ENCODE peak calls at places on chromosomes 13 and 19, in eight cellular contexts. Z, B, K, W, A, N, C and M are unnamed samples.

GRCh38 chr19:18713550-18714117 is 30.2 kb downstream of the CRTC1 start:
- DNase-seq in Z (no peak), B (no peak), A (no peak), K (no peak), C (no peak), W (no peak), N (no peak), M (no peak)

GRCh38 chr13:100652510-100652909 is 22.1 kb downstream of the TMTC4 start:
- DNase-seq in W (no peak), K (no peak), A (no peak), C (no peak), N (no peak), Z (no peak), B (no peak), M (no peak)

GRCh38 chr13:41930154-41930553 is 30.8 kb downstream of the VWA8 start:
- DNase-seq in B (no peak), K (no peak), C (no peak), W (no peak), N (no peak), A (no peak), Z (no peak), M (no peak)

GRCh38 chr13:31518666-31519065 is 220.7 kb upstream of the RXFP2 start:
- DNase-seq in K (peak), Z (no peak), C (no peak), N (no peak), B (no peak), W (no peak), A (no peak), M (peak)

GRCh38 chr19:3655402-3656072 is 28.9 kb upstream of the CACTIN start:
- DNase-seq in B (peak), A (no peak), W (no peak), Z (peak), N (peak), C (peak), K (peak), M (peak)

GRCh38 chr13:87754097-87754496 is 82.9 kb downstream of the SLITRK5 start:
- DNase-seq in N (no peak), W (no peak), C (peak), A (no peak), Z (no peak), K (no peak), B (no peak), M (no peak)

GRCh38 chr13:44373601-44374347 is at the start of gene SERP2:
- DNase-seq in K (no peak), B (peak), A (peak), Z (no peak), W (no peak), C (peak), N (no peak), M (no peak)

GRCh38 chr19:23887642-23888041 is 27.0 kb upstream of the ZNF726 start:
- DNase-seq in B (no peak), K (no peak), W (no peak), N (no peak), A (no peak), Z (peak), C (no peak), M (no peak)

GRCh38 chr13:51033431-51034185 is 77.5 kb downstream of the C13orf42 start:
- DNase-seq in K (no peak), W (no peak), B (no peak), C (no peak), N (no peak), Z (no peak), A (no peak), M (no peak)

GRCh38 chr19:532578-533484 is 1.3 kb downstream of the CDC34 start:
- DNase-seq in B (peak), Z (peak), W (no peak), N (peak), C (peak), A (peak), K (peak), M (peak)

GRCh38 chr13:113938716-113939115 is 35.2 kb downstream of the C13orf46 start:
- DNase-seq in W (no peak), A (no peak), B (no peak), C (peak), N (no peak), K (no peak), Z (peak), M (no peak)

GRCh38 chr19:52991021-52991420 is 22.7 kb upstream of the ERVV-1 start:
- DNase-seq in Z (peak), W (no peak), K (no peak), C (no peak), B (no peak), A (no peak), N (peak), M (no peak)

GRCh38 chr13:106534844-106535551 is 464 bp downstream of the EFNB2 start:
- DNase-seq in Z (peak), A (no peak), N (peak), W (no peak), B (no peak), C (no peak), K (peak), M (no peak)

GRCh38 chr19:19488875-19489690 is 26.3 kb downstream of the TSSK6 start:
- DNase-seq in Z (peak), A (peak), C (peak), K (peak), W (peak), N (peak), B (peak), M (peak)

GRCh38 chr19:48474084-48474592 is 5.0 kb downstream of the CYTH2 start:
- DNase-seq in C (no peak), A (no peak), K (no peak), N (no peak), B (no peak), Z (no peak), W (no peak), M (no peak)

GRCh38 chr19:41265376-41266153 is 1.4 kb downstream of the HNRNPUL1 start:
- DNase-seq in N (peak), W (no peak), K (peak), C (peak), Z (peak), B (no peak), A (no peak), M (no peak)

GRCh38 chr13:112735791-112736190 is 46.0 kb downstream of the ATP11A start:
- DNase-seq in K (no peak), C (no peak), Z (no peak), A (peak), W (no peak), B (no peak), N (no peak), M (no peak)

GRCh38 chr13:38421590-38422560 is 72.2 kb downstream of the UFM1 start:
- DNase-seq in A (no peak), B (no peak), K (peak), W (no peak), Z (peak), C (no peak), N (no peak), M (no peak)

GRCh38 chr19:44072543-44073401 is 813 bp downstream of the ZNF284 start:
- DNase-seq in C (peak), N (peak), A (no peak), B (no peak), W (no peak), K (no peak), Z (peak), M (no peak)

GRCh38 chr19:58277197-58277596 is 1.6 kb upstream of the ZNF8 start:
- DNase-seq in C (peak), A (no peak), W (no peak), Z (no peak), K (no peak), N (no peak), B (no peak), M (no peak)

GRCh38 chr13:44759222-44759721 is 183.1 kb upstream of the TSC22D1 start:
- DNase-seq in C (no peak), N (peak), A (no peak), B (no peak), Z (no peak), K (no peak), W (no peak), M (no peak)

GRCh38 chr19:50949792-50950320 is 3.0 kb downstream of the KLK5 start:
- DNase-seq in W (no peak), A (peak), K (no peak), N (no peak), C (no peak), B (no peak), Z (no peak), M (no peak)

GRCh38 chr19:49830766-49831165 is 12.7 kb downstream of the MED25 start:
- DNase-seq in N (no peak), Z (no peak), K (no peak), C (no peak), B (no peak), W (no peak), A (no peak), M (no peak)

GRCh38 chr19:47421244-47421786 is 2.0 kb upstream of the MEIS3 start:
- DNase-seq in W (no peak), K (no peak), N (no peak), Z (no peak), A (no peak), B (no peak), C (no peak), M (no peak)

GRCh38 chr13:51034906-51035305 is 76.2 kb downstream of the C13orf42 start:
- DNase-seq in W (no peak), A (no peak), B (no peak), K (no peak), C (no peak), N (no peak), Z (no peak), M (no peak)

GRCh38 chr13:106052200-106052767 is 483.2 kb downstream of the EFNB2 start:
- DNase-seq in Z (peak), A (no peak), B (no peak), N (no peak), K (no peak), C (peak), W (no peak), M (no peak)

GRCh38 chr19:6739884-6740588 is 556 bp downstream of the TRIP10 start:
- DNase-seq in Z (no peak), A (peak), C (peak), B (no peak), W (no peak), N (peak), K (no peak), M (no peak)

GRCh38 chr13:50909605-50910482 is at the start of gene RNASEH2B:
- DNase-seq in K (peak), W (peak), B (peak), N (peak), C (peak), A (peak), Z (peak), M (no peak)

GRCh38 chr13:27375686-27376326 is 48.6 kb upstream of the GTF3A start:
- DNase-seq in K (peak), C (peak), B (peak), W (peak), A (peak), Z (peak), N (peak), M (peak)

GRCh38 chr13:53513199-53513598 is 484.6 kb downstream of the OLFM4 start:
- DNase-seq in N (no peak), W (no peak), Z (no peak), C (no peak), A (no peak), B (no peak), K (no peak), M (no peak)

GRCh38 chr19:39765091-39766076 is 13.3 kb upstream of the LEUTX start:
- DNase-seq in K (peak), N (peak), C (peak), B (no peak), Z (peak), A (peak), W (no peak), M (no peak)

GRCh38 chr13:110126391-110126961 is 180.5 kb downstream of the COL4A1 start:
- DNase-seq in A (peak), N (peak), K (peak), C (no peak), Z (peak), B (no peak), W (no peak), M (peak)

GRCh38 chr19:50414850-50415660 is 3.7 kb upstream of the SPIB start:
- DNase-seq in N (peak), B (peak), W (peak), C (peak), Z (peak), A (peak), K (peak), M (no peak)